ENCODE peak calls at places on chromosomes 4 and X, in five cellular contexts. Z, D, F, X and C are unnamed samples.

GRCh38 chr4:150436598-150437370 is 145.2 kb upstream of the MAB21L2 start:
- DNase-seq in Z (no peak), F (no peak), D (no peak), X (no peak), C (no peak)

GRCh38 chr4:148173397-148174017 is 268.7 kb downstream of the NR3C2 start:
- DNase-seq in X (no peak), D (no peak), Z (no peak), F (no peak), C (no peak)

GRCh38 chrX:119391279-119391678 is 7.9 kb upstream of the SLC25A43 start:
- DNase-seq in Z (peak; percentile 27), X (no peak), D (peak; percentile 32), F (no peak), C (peak; percentile 46)

GRCh38 chr4:39609454-39609911 is 29.2 kb downstream of the SMIM14 start:
- DNase-seq in D (no peak), X (no peak), F (peak; percentile 77), Z (no peak), C (no peak)

GRCh38 chr4:45147866-45148265 is 421.5 kb upstream of the GNPDA2 start:
- DNase-seq in D (no peak), F (no peak), Z (no peak), X (no peak), C (no peak)

GRCh38 chr4:146222313-146222712 is 8.0 kb downstream of the REELD1 start:
- DNase-seq in D (no peak), Z (peak; percentile 41), F (peak; percentile 73), X (no peak), C (peak; percentile 19)

GRCh38 chrX:928606-929005 is 283.8 kb downstream of the CRLF2 start:
- DNase-seq in X (no peak), D (no peak), F (no peak), Z (no peak), C (no peak)

GRCh38 chr4:129167640-129168260 is 71.8 kb downstream of the C4orf33 start:
- DNase-seq in X (no peak), F (no peak), D (peak; percentile 34), Z (no peak), C (no peak)

GRCh38 chrX:124478046-124478445 is 131.7 kb downstream of the SH2D1A start:
- DNase-seq in F (no peak), D (no peak), Z (no peak), X (no peak), C (no peak)

GRCh38 chrX:100350704-100351489 is 59.2 kb downstream of the PCDH19 start:
- DNase-seq in X (no peak), D (no peak), Z (no peak), F (no peak), C (no peak)

GRCh38 chrX:11437642-11438379 is 144.6 kb downstream of the AMELX start:
- DNase-seq in Z (no peak), F (no peak), X (peak; percentile 14), D (peak; percentile 41), C (peak; percentile 41)

GRCh38 chr4:18593297-18594002 is 571.9 kb upstream of the LCORL start:
- DNase-seq in Z (peak; percentile 14), F (peak; percentile 41), X (peak; percentile 26), D (peak; percentile 64), C (peak; percentile 79)

GRCh38 chr4:65951177-65951576 is 280.9 kb upstream of the EPHA5 start:
- DNase-seq in F (no peak), X (no peak), D (no peak), Z (no peak), C (no peak)

GRCh38 chrX:48938721-48939416 is 18.5 kb downstream of the OTUD5 start:
- DNase-seq in Z (no peak), F (no peak), D (no peak), X (no peak), C (no peak)

GRCh38 chr4:105712766-105713165 is 4.2 kb downstream of the GSTCD start:
- DNase-seq in D (no peak), X (no peak), F (no peak), Z (no peak), C (no peak)

GRCh38 chr4:99447079-99447478 is 11.9 kb upstream of the ADH7 start:
- DNase-seq in D (peak; percentile 25), X (no peak), Z (no peak), F (peak; percentile 62), C (peak; percentile 27)

GRCh38 chrX:17030580-17031285 is 84.3 kb downstream of the REPS2 start:
- DNase-seq in X (no peak), F (no peak), Z (no peak), D (no peak), C (peak; percentile 17)

GRCh38 chrX:44483965-44484606 is 58.6 kb downstream of the FUNDC1 start:
- DNase-seq in X (no peak), F (no peak), Z (no peak), D (no peak), C (no peak)

GRCh38 chr4:77586953-77587383 is 18.7 kb upstream of the CXCL13 start:
- DNase-seq in F (no peak), X (no peak), Z (no peak), D (no peak), C (peak; percentile 26)

GRCh38 chr4:147042046-147042445 is 96.4 kb upstream of the TTC29 start:
- DNase-seq in Z (no peak), D (no peak), X (no peak), F (no peak), C (no peak)

GRCh38 chr4:174631901-174632758 is 109.8 kb upstream of the HPGD start:
- DNase-seq in X (peak; percentile 0), Z (no peak), F (peak; percentile 27), D (peak; percentile 12), C (peak; percentile 47)

GRCh38 chr4:77151246-77151645 is 5.8 kb upstream of the CCNG2 start:
- DNase-seq in F (no peak), X (no peak), Z (no peak), D (no peak), C (no peak)

GRCh38 chr4:41185614-41186609 is 28.4 kb downstream of the APBB2 start:
- DNase-seq in D (no peak), F (peak; percentile 49), X (no peak), Z (no peak), C (no peak)

GRCh38 chrX:56248492-56248891 is 16.3 kb downstream of the KLF8 start:
- DNase-seq in X (no peak), F (peak; percentile 7), D (peak; percentile 57), Z (no peak), C (peak; percentile 58)

GRCh38 chr4:6889736-6890324 is 19.8 kb upstream of the TBC1D14 start:
- DNase-seq in D (no peak), Z (no peak), F (no peak), X (no peak), C (no peak)

GRCh38 chrX:13414006-13414647 is 94.3 kb upstream of the ATXN3L start:
- DNase-seq in F (no peak), Z (no peak), X (no peak), D (no peak), C (no peak)

GRCh38 chr4:181569553-181569952 is 673.6 kb upstream of the TENM3 start:
- DNase-seq in F (peak; percentile 31), D (no peak), X (peak; percentile 12), Z (peak; percentile 7), C (peak; percentile 56)

GRCh38 chr4:110553197-110553596 is 69.7 kb downstream of the PITX2 start:
- DNase-seq in D (no peak), X (no peak), F (no peak), Z (no peak), C (no peak)

GRCh38 chrX:70422886-70423336 is at the start of gene GDPD2:
- DNase-seq in Z (no peak), D (peak; percentile 58), F (peak; percentile 9), X (no peak), C (no peak)

GRCh38 chrX:148470324-148470723 is 30.1 kb upstream of the AFF2 start:
- DNase-seq in X (no peak), D (no peak), Z (no peak), F (no peak), C (no peak)

GRCh38 chrX:31670245-31670644 is 598.4 kb upstream of the FTHL17 start:
- DNase-seq in X (no peak), F (no peak), Z (no peak), D (no peak), C (no peak)

GRCh38 chr4:121594796-121595526 is 101.8 kb downstream of the ANXA5 start:
- DNase-seq in Z (no peak), F (peak; percentile 86), X (no peak), D (peak; percentile 11), C (peak; percentile 44)

GRCh38 chrX:1139101-1139500 is 73.3 kb downstream of the CRLF2 start:
- DNase-seq in Z (no peak), D (no peak), F (no peak), X (no peak), C (no peak)

GRCh38 chr4:153447175-153447887 is 18.8 kb upstream of the TMEM131L start:
- DNase-seq in X (no peak), F (no peak), Z (no peak), D (no peak), C (no peak)

GRCh38 chrX:9370888-9371287 is 94.0 kb upstream of the TBL1X start:
- DNase-seq in Z (no peak), X (no peak), F (no peak), D (no peak), C (no peak)

GRCh38 chrX:155778844-155779553 is 102.1 kb upstream of the VAMP7 start:
- DNase-seq in X (no peak), Z (no peak), F (no peak), D (no peak), C (no peak)

GRCh38 chr4:84384801-84385582 is 114.1 kb downstream of the NKX6-1 start:
- DNase-seq in F (no peak), Z (no peak), X (no peak), D (no peak), C (no peak)

GRCh38 chrX:97602465-97603258 is 719.0 kb downstream of the RPA4 start:
- DNase-seq in X (no peak), D (no peak), Z (no peak), F (no peak), C (no peak)